ENCODE peak calls at places on chromosomes 7 and 10, in eight cellular contexts. One of them, this sample, is unnamed.

GRCh38 chr10:36281871-36282331 is 639.8 kb upstream of the FZD8 start:
- DNase-seq in neural crest cell: no peak
- DNase-seq in SW480: no peak
- DNase-seq in stimulated activated CD4-positive, alpha-beta T cell treated with anti-CD3 and anti-CD28 coated beads, Interleukin-12 subunit alpha, Interleukin-12 subunit beta, amount 100 ng/mL, for 48 hours: no peak
- DNase-seq in GM13976: no peak
- DNase-seq in esophagus squamous epithelium: no peak
- DNase-seq in NT2/D1: no peak
- DNase-seq in T-cell: no peak
- DNase-seq in this sample: no peak

GRCh38 chr7:73647725-73648592 is 19.7 kb upstream of the VPS37D start:
- DNase-seq in neural crest cell: no peak
- DNase-seq in SW480: peak; percentile 84
- DNase-seq in stimulated activated CD4-positive, alpha-beta T cell treated with anti-CD3 and anti-CD28 coated beads, Interleukin-12 subunit alpha, Interleukin-12 subunit beta, amount 100 ng/mL, for 48 hours: no peak
- DNase-seq in GM13976: peak; percentile 63
- DNase-seq in esophagus squamous epithelium: no peak
- DNase-seq in NT2/D1: no peak
- DNase-seq in T-cell: peak; percentile 36
- DNase-seq in this sample: no peak

GRCh38 chr7:110766874-110767273 is 324.1 kb upstream of the LRRN3 start:
- DNase-seq in neural crest cell: no peak
- DNase-seq in SW480: no peak
- DNase-seq in stimulated activated CD4-positive, alpha-beta T cell treated with anti-CD3 and anti-CD28 coated beads, Interleukin-12 subunit alpha, Interleukin-12 subunit beta, amount 100 ng/mL, for 48 hours: no peak
- DNase-seq in GM13976: no peak
- DNase-seq in esophagus squamous epithelium: no peak
- DNase-seq in NT2/D1: no peak
- DNase-seq in T-cell: no peak
- DNase-seq in this sample: no peak

GRCh38 chr7:24978837-24979469 is 1.0 kb downstream of the OSBPL3 start:
- DNase-seq in neural crest cell: peak; percentile 5
- DNase-seq in SW480: peak; percentile 82
- DNase-seq in stimulated activated CD4-positive, alpha-beta T cell treated with anti-CD3 and anti-CD28 coated beads, Interleukin-12 subunit alpha, Interleukin-12 subunit beta, amount 100 ng/mL, for 48 hours: no peak
- DNase-seq in GM13976: no peak
- DNase-seq in esophagus squamous epithelium: no peak
- DNase-seq in NT2/D1: peak; percentile 72
- DNase-seq in T-cell: no peak
- DNase-seq in this sample: no peak

GRCh38 chr7:50185188-50185587 is 92.1 kb upstream of the ZPBP start:
- DNase-seq in neural crest cell: no peak
- DNase-seq in SW480: no peak
- DNase-seq in stimulated activated CD4-positive, alpha-beta T cell treated with anti-CD3 and anti-CD28 coated beads, Interleukin-12 subunit alpha, Interleukin-12 subunit beta, amount 100 ng/mL, for 48 hours: no peak
- DNase-seq in GM13976: no peak
- DNase-seq in esophagus squamous epithelium: no peak
- DNase-seq in NT2/D1: no peak
- DNase-seq in T-cell: no peak
- DNase-seq in this sample: peak; percentile 9

GRCh38 chr7:105713488-105714465 is 132.5 kb upstream of the EFCAB10 start:
- DNase-seq in neural crest cell: no peak
- DNase-seq in SW480: no peak
- DNase-seq in stimulated activated CD4-positive, alpha-beta T cell treated with anti-CD3 and anti-CD28 coated beads, Interleukin-12 subunit alpha, Interleukin-12 subunit beta, amount 100 ng/mL, for 48 hours: no peak
- DNase-seq in GM13976: no peak
- DNase-seq in esophagus squamous epithelium: no peak
- DNase-seq in NT2/D1: no peak
- DNase-seq in T-cell: no peak
- DNase-seq in this sample: no peak

GRCh38 chr10:43250925-43251663 is 15.8 kb downstream of the RASGEF1A start:
- DNase-seq in neural crest cell: no peak
- DNase-seq in SW480: no peak
- DNase-seq in stimulated activated CD4-positive, alpha-beta T cell treated with anti-CD3 and anti-CD28 coated beads, Interleukin-12 subunit alpha, Interleukin-12 subunit beta, amount 100 ng/mL, for 48 hours: no peak
- DNase-seq in GM13976: no peak
- DNase-seq in esophagus squamous epithelium: no peak
- DNase-seq in NT2/D1: no peak
- DNase-seq in T-cell: no peak
- DNase-seq in this sample: no peak

GRCh38 chr7:101686030-101686429 is 56.9 kb upstream of the MYL10 start:
- DNase-seq in neural crest cell: no peak
- DNase-seq in SW480: no peak
- DNase-seq in stimulated activated CD4-positive, alpha-beta T cell treated with anti-CD3 and anti-CD28 coated beads, Interleukin-12 subunit alpha, Interleukin-12 subunit beta, amount 100 ng/mL, for 48 hours: no peak
- DNase-seq in GM13976: no peak
- DNase-seq in esophagus squamous epithelium: no peak
- DNase-seq in NT2/D1: no peak
- DNase-seq in T-cell: no peak
- DNase-seq in this sample: no peak

GRCh38 chr10:17214991-17215781 is 12.9 kb upstream of the VIM start:
- DNase-seq in neural crest cell: no peak
- DNase-seq in SW480: no peak
- DNase-seq in stimulated activated CD4-positive, alpha-beta T cell treated with anti-CD3 and anti-CD28 coated beads, Interleukin-12 subunit alpha, Interleukin-12 subunit beta, amount 100 ng/mL, for 48 hours: no peak
- DNase-seq in GM13976: no peak
- DNase-seq in esophagus squamous epithelium: no peak
- DNase-seq in NT2/D1: no peak
- DNase-seq in T-cell: no peak
- DNase-seq in this sample: no peak

This sample was measured in amygdala.